ENCODE peak calls at places on chromosome 22, in six cellular contexts. N is adrenal gland, M is HepG2, V is tibial nerve, S is endothelial cell of umbilical vein, G is NB4. Y is an unnamed sample.

GRCh38 chr22:28952857-28953256 is 69.5 kb downstream of the ZNRF3 start:
- DNase-seq in N (no peak), G (no peak), M (no peak), S (no peak), V (no peak), Y (no peak)

GRCh38 chr22:39306456-39307361 is 12.7 kb downstream of the RPL3 start:
- DNase-seq in N (no peak), S (peak; percentile 71), G (peak; percentile 61), V (no peak), M (no peak), Y (no peak)

GRCh38 chr22:19213496-19214473 is 35.2 kb upstream of the SLC25A1 start:
- DNase-seq in M (no peak), N (no peak), G (no peak), V (no peak), S (no peak), Y (no peak)

GRCh38 chr22:46147061-46147460 is 3.3 kb upstream of the PPARA start:
- DNase-seq in N (no peak), V (no peak), M (no peak), G (no peak), S (no peak), Y (no peak)

GRCh38 chr22:47129902-47130301 is 367.5 kb downstream of the TBC1D22A start:
- DNase-seq in N (no peak), G (peak; percentile 53), M (no peak), V (no peak), S (no peak), Y (no peak)

GRCh38 chr22:19757140-19757984 is 3.2 kb upstream of the TBX1 start:
- DNase-seq in S (no peak), N (no peak), M (no peak), V (no peak), G (peak; percentile 45), Y (peak; percentile 57)

GRCh38 chr22:32378703-32379272 is 21.1 kb downstream of the RFPL3 start:
- DNase-seq in V (no peak), N (no peak), M (peak; percentile 51), G (peak; percentile 44), S (peak; percentile 62), Y (peak; percentile 35)

GRCh38 chr22:49216579-49216978 is 611.1 kb downstream of the BRD1 start:
- DNase-seq in G (no peak), M (no peak), V (no peak), S (no peak), N (peak; percentile 3), Y (no peak)

GRCh38 chr22:38203855-38204497 is 2.2 kb downstream of the MAFF start:
- DNase-seq in G (peak; percentile 39), V (no peak), M (no peak), N (no peak), S (peak; percentile 89), Y (no peak)

GRCh38 chr22:28874816-28875320 is 8.5 kb upstream of the ZNRF3 start:
- DNase-seq in V (no peak), S (no peak), G (no peak), M (no peak), N (no peak), Y (no peak)

GRCh38 chr22:39175127-39176066 is 22.9 kb upstream of the CBX7 start:
- DNase-seq in V (no peak), N (no peak), G (no peak), S (peak; percentile 64), M (no peak), Y (no peak)

GRCh38 chr22:38833061-38833460 is 10.8 kb downstream of the NPTXR start:
- DNase-seq in N (no peak), V (no peak), G (no peak), M (no peak), S (no peak), Y (no peak)

GRCh38 chr22:17477401-17477833 is 85.9 kb upstream of the SLC25A18 start:
- DNase-seq in G (peak; percentile 84), N (peak; percentile 27), M (no peak), V (no peak), S (no peak), Y (no peak)

GRCh38 chr22:48943567-48944432 is 883.9 kb downstream of the BRD1 start:
- DNase-seq in G (peak; percentile 49), M (peak; percentile 97), S (no peak), V (no peak), N (no peak), Y (no peak)

GRCh38 chr22:22769434-22770279 is 118.0 kb upstream of the IGLL5 start:
- DNase-seq in N (no peak), S (no peak), V (no peak), M (no peak), G (no peak), Y (no peak)

GRCh38 chr22:26681395-26681821 is 24.0 kb downstream of the MIAT start:
- DNase-seq in M (no peak), V (no peak), N (peak; percentile 28), S (peak; percentile 57), G (no peak), Y (no peak)

GRCh38 chr22:48370508-48371325 is 1457.0 kb downstream of the BRD1 start:
- DNase-seq in S (no peak), V (no peak), G (no peak), M (no peak), N (no peak), Y (no peak)

GRCh38 chr22:31348766-31349165 is 2.6 kb upstream of the PATZ1 start:
- DNase-seq in G (no peak), N (no peak), S (no peak), M (no peak), V (no peak), Y (no peak)

GRCh38 chr22:31346255-31346732 is at the start of gene PATZ1:
- DNase-seq in M (peak; percentile 91), V (peak; percentile 57), N (peak; percentile 87), G (peak; percentile 91), S (peak; percentile 71), Y (peak; percentile 42)

GRCh38 chr22:31346733-31347250 is 646 bp upstream of the PATZ1 start:
- DNase-seq in M (peak; percentile 68), G (peak; percentile 88), S (peak; percentile 51), V (peak; percentile 24), N (peak; percentile 65), Y (no peak)

GRCh38 chr22:31345331-31346254 is 553 bp downstream of the PATZ1 start:
- DNase-seq in G (peak; percentile 92), N (peak; percentile 80), V (peak; percentile 71), M (peak; percentile 70), S (peak; percentile 80), Y (peak; percentile 71)

DNA sequence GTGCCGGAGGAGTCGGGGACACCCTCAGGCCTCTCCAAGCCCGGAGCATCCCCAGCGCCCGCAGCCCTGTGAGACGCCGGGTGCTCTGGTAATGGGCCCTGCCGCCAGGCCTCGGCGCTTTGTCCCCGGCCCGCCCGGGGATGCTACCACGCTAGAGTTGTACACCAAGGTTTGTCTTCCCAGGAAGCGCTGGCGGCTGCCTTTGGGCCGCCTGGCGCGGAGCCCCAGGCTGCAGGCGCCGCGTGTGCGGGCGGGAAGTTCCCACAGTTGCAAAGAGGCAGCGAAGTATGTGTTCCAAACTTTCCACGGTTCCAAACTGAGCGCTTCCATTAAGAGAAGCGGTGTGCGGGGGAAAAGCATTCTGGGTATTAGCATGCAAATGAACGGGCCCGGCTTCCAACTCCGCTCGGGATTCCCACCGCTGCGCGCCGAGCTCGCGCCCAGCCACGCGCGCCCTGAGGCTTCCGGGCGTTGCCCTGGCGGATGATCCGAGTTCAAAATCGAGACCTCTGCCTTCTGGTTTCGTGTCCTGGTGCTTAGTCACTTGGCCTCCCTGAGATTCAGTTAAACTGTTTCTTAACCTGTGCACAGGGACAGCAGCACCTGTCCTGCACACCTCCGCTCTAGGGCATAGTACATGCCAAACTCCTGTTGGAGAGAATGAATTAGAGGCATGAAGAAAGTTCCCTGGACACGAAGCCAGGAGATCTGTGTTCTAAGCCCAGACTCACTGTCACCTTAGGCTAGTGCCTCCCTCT is 1.3 kb upstream of the PATZ1 start:
- DNase-seq in N (peak; percentile 74), G (peak; percentile 82), M (peak; percentile 64), V (peak; percentile 31), S (peak; percentile 68), Y (no peak)
- TF ChIP-seq POLR2A in N (no peak), G (peak; percentile 14), M (no peak), V (peak; percentile 24), S (peak; percentile 77), Y (no peak)

GRCh38 chr22:44182591-44183588 is 2.2 kb downstream of the PARVG start:
- DNase-seq in V (no peak), G (peak; percentile 90), N (peak; percentile 53), M (no peak), S (no peak), Y (no peak)
- TF ChIP-seq POLR2A in V (no peak), G (peak; percentile 53), N (no peak), M (no peak), S (no peak), Y (no peak)

GRCh38 chr22:25623310-25623734 is 58.8 kb downstream of the GRK3 start:
- DNase-seq in N (no peak), G (no peak), M (no peak), V (no peak), S (no peak), Y (no peak)
- TF ChIP-seq POLR2A in N (no peak), G (no peak), M (no peak), V (no peak), S (no peak), Y (no peak)

DNA sequence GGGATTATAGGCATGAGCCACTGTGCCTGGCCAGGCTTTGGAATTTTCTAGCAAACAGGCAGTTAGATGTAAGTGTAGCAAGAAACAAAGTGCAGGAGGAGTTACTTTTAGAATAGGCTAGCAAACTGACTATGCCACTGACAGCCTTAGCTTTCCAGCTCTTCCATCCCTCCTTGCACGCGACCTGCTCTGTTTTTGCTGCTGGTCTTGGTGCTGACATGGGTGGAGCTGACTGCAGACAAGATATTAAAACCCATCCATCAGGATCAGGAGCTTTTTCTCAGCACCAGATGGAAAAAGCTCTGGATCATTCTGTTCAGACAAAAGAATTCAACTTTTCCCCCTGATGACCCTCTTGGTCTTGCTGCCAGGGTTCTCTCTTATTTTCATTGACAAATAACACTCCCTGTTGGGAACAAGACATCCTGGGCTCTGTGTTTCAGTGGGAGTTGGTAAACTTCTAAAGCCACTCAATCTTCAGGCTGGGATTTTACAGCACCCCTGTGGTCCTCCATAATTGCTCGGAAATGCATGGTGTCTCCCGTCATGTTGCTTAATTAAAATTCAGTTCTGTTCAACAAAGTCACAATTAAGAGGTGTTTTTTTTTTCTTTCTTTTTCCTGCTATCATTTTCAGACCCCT is 240.0 kb upstream of the LARGE1 start:
- DNase-seq in S (no peak), N (no peak), V (no peak), G (no peak), M (no peak), Y (no peak)
- TF ChIP-seq POLR2A in S (no peak), N (no peak), V (no peak), G (no peak), M (no peak), Y (no peak)

GRCh38 chr22:45009881-45010531 is at the start of gene PHF21B:
- DNase-seq in M (no peak), G (no peak), V (no peak), S (peak; percentile 4), N (peak; percentile 66), Y (peak; percentile 34)
- TF ChIP-seq POLR2A in M (no peak), G (no peak), V (no peak), S (no peak), N (peak; percentile 31), Y (no peak)

GRCh38 chr22:24592846-24593809 is at the start of gene LRRC75B:
- DNase-seq in N (peak; percentile 86), G (peak; percentile 86), S (peak; percentile 77), M (peak; percentile 85), V (peak; percentile 86), Y (peak; percentile 78)
- TF ChIP-seq POLR2A in N (peak; percentile 28), G (no peak), S (no peak), M (peak; percentile 86), V (peak; percentile 9), Y (peak; percentile 33)

Y was measured in H54.